ENCODE peak calls at places on chromosomes 16 and 17, in nine cellular contexts. P is HTR-8/SVneo; J is NCI-H345; R is T-helper 2 cell; E is neuronal stem cell; K is effector memory CD4-positive, alpha-beta T cell; Z is effector memory CD8-positive, alpha-beta T cell; I is uterus; H is H54. U is an unnamed sample.

GRCh38 chr17:64573214-64573613 is 66.4 kb downstream of the CEP95 start:
- DNase-seq in P (no peak), J (no peak), R (no peak), E (no peak), K (no peak), Z (no peak), I (no peak), H (no peak), U (no peak)

GRCh38 chr16:87628940-87629339 is 26.6 kb downstream of the JPH3 start:
- DNase-seq in P (no peak), J (no peak), R (no peak), E (no peak), K (no peak), Z (no peak), I (no peak), H (no peak), U (no peak)

GRCh38 chr17:5897320-5897911 is 172.8 kb upstream of the WSCD1 start:
- DNase-seq in P (no peak), J (no peak), R (no peak), E (peak), K (no peak), Z (no peak), I (no peak), H (no peak), U (no peak)

GRCh38 chr17:77716289-77716929 is 242.1 kb upstream of the TNRC6C start:
- DNase-seq in P (no peak), J (no peak), R (no peak), E (no peak), K (no peak), Z (no peak), I (no peak), H (no peak), U (no peak)

GRCh38 chr16:69820926-69821541 is 58.9 kb downstream of the WWP2 start:
- DNase-seq in P (no peak), J (no peak), R (no peak), E (no peak), K (no peak), Z (no peak), I (no peak), H (no peak), U (no peak)

GRCh38 chr16:1823821-1824220 is 2.8 kb downstream of the HAGH start:
- DNase-seq in P (peak), J (no peak), R (no peak), E (no peak), K (no peak), Z (no peak), I (no peak), H (peak), U (no peak)

GRCh38 chr16:11094075-11094593 is 149.8 kb downstream of the CLEC16A start:
- DNase-seq in P (no peak), J (no peak), R (no peak), E (no peak), K (no peak), Z (no peak), I (no peak), H (peak), U (no peak)

GRCh38 chr17:48539177-48539576 is 5.7 kb downstream of the HOXB2 start:
- DNase-seq in P (peak), J (no peak), R (no peak), E (no peak), K (no peak), Z (no peak), I (no peak), H (no peak), U (no peak)

GRCh38 chr16:25693621-25694020 is 1.9 kb downstream of the HS3ST4 start:
- DNase-seq in P (no peak), J (no peak), R (no peak), E (no peak), K (no peak), Z (no peak), I (no peak), H (no peak), U (no peak)

GRCh38 chr16:88622866-88623265 is 15.5 kb upstream of the IL17C start:
- DNase-seq in P (no peak), J (no peak), R (no peak), E (no peak), K (no peak), Z (no peak), I (no peak), H (no peak), U (no peak)